ENCODE peak calls at places on chromosome 5, in ten cellular contexts. One of them, this sample, is unnamed.

GRCh38 chr5:165328856-165329255 is 1823.4 kb downstream of the MAT2B start:
- DNase-seq in HFF-Myc: no peak
- DNase-seq in stimulated activated CD4-positive, alpha-beta T cell treated with anti-CD3 and anti-CD28 coated beads, Interleukin-12 subunit alpha, Interleukin-12 subunit beta, amount 100 ng/mL, for 4 hours: no peak
- DNase-seq in NCI-H526: no peak
- DNase-seq in HT1080: peak
- DNase-seq in nephron progenitor cell: no peak
- DNase-seq in mesendoderm: no peak
- DNase-seq in fibroblast of gingiva: no peak
- DNase-seq in fibroblast of pulmonary artery: peak
- DNase-seq in SHP77: no peak
- DNase-seq in this sample: no peak

GRCh38 chr5:855771-856530 is 5.2 kb upstream of the ZDHHC11 start:
- DNase-seq in NCI-H526: no peak
- DNase-seq in HT1080: peak
- DNase-seq in SHP77: no peak
- DNase-seq in HFF-Myc: no peak
- DNase-seq in mesendoderm: peak
- DNase-seq in fibroblast of gingiva: no peak
- DNase-seq in nephron progenitor cell: no peak
- DNase-seq in fibroblast of pulmonary artery: no peak
- DNase-seq in stimulated activated CD4-positive, alpha-beta T cell treated with anti-CD3 and anti-CD28 coated beads, Interleukin-12 subunit alpha, Interleukin-12 subunit beta, amount 100 ng/mL, for 4 hours: no peak
- DNase-seq in this sample: peak

GRCh38 chr5:154444559-154445421 is 1.0 kb upstream of the SAP30L start:
- DNase-seq in fibroblast of gingiva: no peak
- DNase-seq in HFF-Myc: no peak
- DNase-seq in NCI-H526: peak
- DNase-seq in SHP77: peak
- DNase-seq in stimulated activated CD4-positive, alpha-beta T cell treated with anti-CD3 and anti-CD28 coated beads, Interleukin-12 subunit alpha, Interleukin-12 subunit beta, amount 100 ng/mL, for 4 hours: peak
- DNase-seq in fibroblast of pulmonary artery: no peak
- DNase-seq in mesendoderm: peak
- DNase-seq in HT1080: peak
- DNase-seq in nephron progenitor cell: peak
- DNase-seq in this sample: peak

GRCh38 chr5:159262472-159262858 is 625 bp upstream of the UBLCP1 start:
- DNase-seq in HFF-Myc: no peak
- DNase-seq in fibroblast of gingiva: no peak
- DNase-seq in nephron progenitor cell: no peak
- DNase-seq in HT1080: no peak
- DNase-seq in NCI-H526: no peak
- DNase-seq in stimulated activated CD4-positive, alpha-beta T cell treated with anti-CD3 and anti-CD28 coated beads, Interleukin-12 subunit alpha, Interleukin-12 subunit beta, amount 100 ng/mL, for 4 hours: no peak
- DNase-seq in mesendoderm: no peak
- DNase-seq in fibroblast of pulmonary artery: peak
- DNase-seq in SHP77: no peak
- DNase-seq in this sample: no peak

GRCh38 chr5:43042626-43043399 is 2.7 kb upstream of the ANXA2R start:
- DNase-seq in fibroblast of pulmonary artery: peak
- DNase-seq in HFF-Myc: no peak
- DNase-seq in SHP77: peak
- DNase-seq in NCI-H526: peak
- DNase-seq in fibroblast of gingiva: peak
- DNase-seq in stimulated activated CD4-positive, alpha-beta T cell treated with anti-CD3 and anti-CD28 coated beads, Interleukin-12 subunit alpha, Interleukin-12 subunit beta, amount 100 ng/mL, for 4 hours: peak
- DNase-seq in nephron progenitor cell: peak
- DNase-seq in mesendoderm: peak
- DNase-seq in HT1080: no peak
- DNase-seq in this sample: peak

GRCh38 chr5:125326114-125326513 is 579.7 kb upstream of the ZNF608 start:
- DNase-seq in nephron progenitor cell: no peak
- DNase-seq in stimulated activated CD4-positive, alpha-beta T cell treated with anti-CD3 and anti-CD28 coated beads, Interleukin-12 subunit alpha, Interleukin-12 subunit beta, amount 100 ng/mL, for 4 hours: no peak
- DNase-seq in SHP77: peak
- DNase-seq in NCI-H526: peak
- DNase-seq in HFF-Myc: peak
- DNase-seq in HT1080: peak
- DNase-seq in fibroblast of pulmonary artery: peak
- DNase-seq in mesendoderm: no peak
- DNase-seq in fibroblast of gingiva: peak
- DNase-seq in this sample: no peak

GRCh38 chr5:132205385-132206125 is 22.1 kb downstream of the P4HA2 start:
- DNase-seq in HT1080: no peak
- DNase-seq in fibroblast of gingiva: no peak
- DNase-seq in nephron progenitor cell: no peak
- DNase-seq in HFF-Myc: no peak
- DNase-seq in SHP77: no peak
- DNase-seq in fibroblast of pulmonary artery: peak
- DNase-seq in NCI-H526: no peak
- DNase-seq in mesendoderm: no peak
- DNase-seq in stimulated activated CD4-positive, alpha-beta T cell treated with anti-CD3 and anti-CD28 coated beads, Interleukin-12 subunit alpha, Interleukin-12 subunit beta, amount 100 ng/mL, for 4 hours: no peak
- DNase-seq in this sample: no peak

GRCh38 chr5:42759456-42759855 is 2.8 kb downstream of the CCDC152 start:
- DNase-seq in nephron progenitor cell: no peak
- DNase-seq in mesendoderm: no peak
- DNase-seq in stimulated activated CD4-positive, alpha-beta T cell treated with anti-CD3 and anti-CD28 coated beads, Interleukin-12 subunit alpha, Interleukin-12 subunit beta, amount 100 ng/mL, for 4 hours: no peak
- DNase-seq in SHP77: no peak
- DNase-seq in fibroblast of gingiva: no peak
- DNase-seq in fibroblast of pulmonary artery: peak
- DNase-seq in HT1080: peak
- DNase-seq in NCI-H526: no peak
- DNase-seq in HFF-Myc: no peak
- DNase-seq in this sample: no peak

GRCh38 chr5:140556438-140556837 is 835 bp downstream of the SRA1 start:
- DNase-seq in HFF-Myc: no peak
- DNase-seq in nephron progenitor cell: no peak
- DNase-seq in HT1080: no peak
- DNase-seq in NCI-H526: no peak
- DNase-seq in stimulated activated CD4-positive, alpha-beta T cell treated with anti-CD3 and anti-CD28 coated beads, Interleukin-12 subunit alpha, Interleukin-12 subunit beta, amount 100 ng/mL, for 4 hours: no peak
- DNase-seq in fibroblast of pulmonary artery: peak
- DNase-seq in SHP77: no peak
- DNase-seq in fibroblast of gingiva: peak
- DNase-seq in mesendoderm: no peak
- DNase-seq in this sample: no peak

GRCh38 chr5:132313378-132313777 is 19.2 kb downstream of the SLC22A4 start:
- DNase-seq in fibroblast of gingiva: peak
- DNase-seq in fibroblast of pulmonary artery: peak
- DNase-seq in HT1080: no peak
- DNase-seq in HFF-Myc: no peak
- DNase-seq in NCI-H526: no peak
- DNase-seq in mesendoderm: no peak
- DNase-seq in SHP77: no peak
- DNase-seq in stimulated activated CD4-positive, alpha-beta T cell treated with anti-CD3 and anti-CD28 coated beads, Interleukin-12 subunit alpha, Interleukin-12 subunit beta, amount 100 ng/mL, for 4 hours: no peak
- DNase-seq in nephron progenitor cell: no peak
- DNase-seq in this sample: no peak

GRCh38 chr5:125725686-125726085 is 697.5 kb upstream of the GRAMD2B start:
- DNase-seq in SHP77: no peak
- DNase-seq in nephron progenitor cell: no peak
- DNase-seq in fibroblast of gingiva: no peak
- DNase-seq in HFF-Myc: no peak
- DNase-seq in HT1080: no peak
- DNase-seq in NCI-H526: no peak
- DNase-seq in stimulated activated CD4-positive, alpha-beta T cell treated with anti-CD3 and anti-CD28 coated beads, Interleukin-12 subunit alpha, Interleukin-12 subunit beta, amount 100 ng/mL, for 4 hours: no peak
- DNase-seq in mesendoderm: no peak
- DNase-seq in fibroblast of pulmonary artery: no peak
- DNase-seq in this sample: no peak

GRCh38 chr5:73496984-73497457 is 1.2 kb upstream of the BTF3 start:
- DNase-seq in SHP77: peak
- DNase-seq in mesendoderm: peak
- DNase-seq in HFF-Myc: peak
- DNase-seq in HT1080: peak
- DNase-seq in fibroblast of gingiva: peak
- DNase-seq in stimulated activated CD4-positive, alpha-beta T cell treated with anti-CD3 and anti-CD28 coated beads, Interleukin-12 subunit alpha, Interleukin-12 subunit beta, amount 100 ng/mL, for 4 hours: no peak
- DNase-seq in NCI-H526: peak
- DNase-seq in fibroblast of pulmonary artery: peak
- DNase-seq in nephron progenitor cell: no peak
- DNase-seq in this sample: no peak

GRCh38 chr5:117435203-117435602 is 860.6 kb upstream of the SEMA6A start:
- DNase-seq in HFF-Myc: no peak
- DNase-seq in fibroblast of pulmonary artery: no peak
- DNase-seq in stimulated activated CD4-positive, alpha-beta T cell treated with anti-CD3 and anti-CD28 coated beads, Interleukin-12 subunit alpha, Interleukin-12 subunit beta, amount 100 ng/mL, for 4 hours: no peak
- DNase-seq in nephron progenitor cell: no peak
- DNase-seq in fibroblast of gingiva: no peak
- DNase-seq in mesendoderm: no peak
- DNase-seq in NCI-H526: no peak
- DNase-seq in SHP77: no peak
- DNase-seq in HT1080: no peak
- DNase-seq in this sample: no peak

GRCh38 chr5:145554399-145554798 is 280.7 kb downstream of the PRELID2 start:
- DNase-seq in SHP77: no peak
- DNase-seq in HT1080: peak
- DNase-seq in fibroblast of gingiva: no peak
- DNase-seq in mesendoderm: no peak
- DNase-seq in NCI-H526: no peak
- DNase-seq in stimulated activated CD4-positive, alpha-beta T cell treated with anti-CD3 and anti-CD28 coated beads, Interleukin-12 subunit alpha, Interleukin-12 subunit beta, amount 100 ng/mL, for 4 hours: no peak
- DNase-seq in nephron progenitor cell: no peak
- DNase-seq in fibroblast of pulmonary artery: peak
- DNase-seq in HFF-Myc: no peak
- DNase-seq in this sample: no peak

GRCh38 chr5:65262094-65262493 is 219.6 kb downstream of the ADAMTS6 start:
- DNase-seq in nephron progenitor cell: no peak
- DNase-seq in HFF-Myc: no peak
- DNase-seq in fibroblast of gingiva: no peak
- DNase-seq in NCI-H526: no peak
- DNase-seq in mesendoderm: no peak
- DNase-seq in stimulated activated CD4-positive, alpha-beta T cell treated with anti-CD3 and anti-CD28 coated beads, Interleukin-12 subunit alpha, Interleukin-12 subunit beta, amount 100 ng/mL, for 4 hours: no peak
- DNase-seq in HT1080: peak
- DNase-seq in SHP77: peak
- DNase-seq in fibroblast of pulmonary artery: peak
- DNase-seq in this sample: no peak

GRCh38 chr5:90844931-90845330 is 286.3 kb downstream of the ADGRV1 start:
- DNase-seq in nephron progenitor cell: no peak
- DNase-seq in fibroblast of gingiva: no peak
- DNase-seq in stimulated activated CD4-positive, alpha-beta T cell treated with anti-CD3 and anti-CD28 coated beads, Interleukin-12 subunit alpha, Interleukin-12 subunit beta, amount 100 ng/mL, for 4 hours: no peak
- DNase-seq in HT1080: no peak
- DNase-seq in mesendoderm: no peak
- DNase-seq in fibroblast of pulmonary artery: no peak
- DNase-seq in SHP77: no peak
- DNase-seq in NCI-H526: no peak
- DNase-seq in HFF-Myc: no peak
- DNase-seq in this sample: no peak

GRCh38 chr5:110812639-110813038 is 73.8 kb downstream of the SLC25A46 start:
- DNase-seq in stimulated activated CD4-positive, alpha-beta T cell treated with anti-CD3 and anti-CD28 coated beads, Interleukin-12 subunit alpha, Interleukin-12 subunit beta, amount 100 ng/mL, for 4 hours: no peak
- DNase-seq in fibroblast of pulmonary artery: no peak
- DNase-seq in fibroblast of gingiva: no peak
- DNase-seq in HFF-Myc: no peak
- DNase-seq in HT1080: no peak
- DNase-seq in NCI-H526: no peak
- DNase-seq in mesendoderm: no peak
- DNase-seq in SHP77: no peak
- DNase-seq in nephron progenitor cell: no peak
- DNase-seq in this sample: no peak

GRCh38 chr5:72066658-72067057 is 40.6 kb upstream of the MAP1B start:
- DNase-seq in HFF-Myc: no peak
- DNase-seq in mesendoderm: peak
- DNase-seq in stimulated activated CD4-positive, alpha-beta T cell treated with anti-CD3 and anti-CD28 coated beads, Interleukin-12 subunit alpha, Interleukin-12 subunit beta, amount 100 ng/mL, for 4 hours: no peak
- DNase-seq in fibroblast of gingiva: peak
- DNase-seq in fibroblast of pulmonary artery: peak
- DNase-seq in SHP77: no peak
- DNase-seq in nephron progenitor cell: no peak
- DNase-seq in NCI-H526: no peak
- DNase-seq in HT1080: peak
- DNase-seq in this sample: no peak

GRCh38 chr5:142881727-142882126 is 111.5 kb downstream of the ARHGAP26 start:
- DNase-seq in SHP77: no peak
- DNase-seq in mesendoderm: peak
- DNase-seq in stimulated activated CD4-positive, alpha-beta T cell treated with anti-CD3 and anti-CD28 coated beads, Interleukin-12 subunit alpha, Interleukin-12 subunit beta, amount 100 ng/mL, for 4 hours: no peak
- DNase-seq in nephron progenitor cell: no peak
- DNase-seq in fibroblast of pulmonary artery: no peak
- DNase-seq in HT1080: no peak
- DNase-seq in NCI-H526: no peak
- DNase-seq in fibroblast of gingiva: peak
- DNase-seq in HFF-Myc: no peak
- DNase-seq in this sample: no peak

GRCh38 chr5:134079748-134080581 is 34.5 kb upstream of the TCF7 start:
- DNase-seq in HFF-Myc: no peak
- DNase-seq in nephron progenitor cell: no peak
- DNase-seq in HT1080: no peak
- DNase-seq in fibroblast of pulmonary artery: no peak
- DNase-seq in stimulated activated CD4-positive, alpha-beta T cell treated with anti-CD3 and anti-CD28 coated beads, Interleukin-12 subunit alpha, Interleukin-12 subunit beta, amount 100 ng/mL, for 4 hours: peak
- DNase-seq in mesendoderm: no peak
- DNase-seq in fibroblast of gingiva: no peak
- DNase-seq in NCI-H526: no peak
- DNase-seq in SHP77: no peak
- DNase-seq in this sample: peak

GRCh38 chr5:149887622-149888183 is 56.9 kb downstream of the PDE6A start:
- DNase-seq in nephron progenitor cell: no peak
- DNase-seq in mesendoderm: no peak
- DNase-seq in stimulated activated CD4-positive, alpha-beta T cell treated with anti-CD3 and anti-CD28 coated beads, Interleukin-12 subunit alpha, Interleukin-12 subunit beta, amount 100 ng/mL, for 4 hours: no peak
- DNase-seq in HFF-Myc: peak
- DNase-seq in SHP77: no peak
- DNase-seq in fibroblast of pulmonary artery: peak
- DNase-seq in HT1080: peak
- DNase-seq in NCI-H526: no peak
- DNase-seq in fibroblast of gingiva: peak
- DNase-seq in this sample: no peak

GRCh38 chr5:151692312-151692711 is 5.6 kb upstream of the SPARC start:
- DNase-seq in nephron progenitor cell: no peak
- DNase-seq in fibroblast of pulmonary artery: no peak
- DNase-seq in fibroblast of gingiva: no peak
- DNase-seq in HT1080: no peak
- DNase-seq in NCI-H526: peak
- DNase-seq in HFF-Myc: no peak
- DNase-seq in stimulated activated CD4-positive, alpha-beta T cell treated with anti-CD3 and anti-CD28 coated beads, Interleukin-12 subunit alpha, Interleukin-12 subunit beta, amount 100 ng/mL, for 4 hours: no peak
- DNase-seq in mesendoderm: no peak
- DNase-seq in SHP77: no peak
- DNase-seq in this sample: no peak

GRCh38 chr5:155522540-155522939 is 509.0 kb downstream of the KIF4B start:
- DNase-seq in stimulated activated CD4-positive, alpha-beta T cell treated with anti-CD3 and anti-CD28 coated beads, Interleukin-12 subunit alpha, Interleukin-12 subunit beta, amount 100 ng/mL, for 4 hours: no peak
- DNase-seq in nephron progenitor cell: no peak
- DNase-seq in NCI-H526: no peak
- DNase-seq in mesendoderm: no peak
- DNase-seq in HFF-Myc: no peak
- DNase-seq in SHP77: no peak
- DNase-seq in HT1080: no peak
- DNase-seq in fibroblast of pulmonary artery: no peak
- DNase-seq in fibroblast of gingiva: no peak
- DNase-seq in this sample: no peak

This sample was measured in spleen.